ENCODE peak calls at places on chromosome 13, in nine cellular contexts. J, F, A, Z, D, U, N, S and C are unnamed samples.

GRCh38 chr13:72726721-72727416 is 560 bp downstream of the MZT1 start:
- DNase-seq in J (peak; percentile 76), F (peak; percentile 88), A (no peak), Z (peak; percentile 24), D (peak; percentile 4), U (no peak), N (peak; percentile 68), S (no peak), C (peak; percentile 31)

GRCh38 chr13:68813397-68813796 is 1294.2 kb upstream of the ATXN8OS start:
- DNase-seq in J (no peak), F (no peak), A (no peak), Z (no peak), D (no peak), U (no peak), N (no peak), S (no peak), C (no peak)

GRCh38 chr13:47332149-47332548 is 435.3 kb upstream of the HTR2A start:
- DNase-seq in J (no peak), F (no peak), A (no peak), Z (peak; percentile 47), D (no peak), U (peak; percentile 8), N (no peak), S (peak; percentile 35), C (no peak)

GRCh38 chr13:92769064-92769463 is 457.5 kb upstream of the GPC6 start:
- DNase-seq in J (peak; percentile 16), F (no peak), A (no peak), Z (no peak), D (no peak), U (peak; percentile 4), N (no peak), S (peak; percentile 1), C (no peak)

GRCh38 chr13:74061939-74062595 is 72.1 kb downstream of the KLF12 start:
- DNase-seq in J (no peak), F (no peak), A (no peak), Z (peak; percentile 63), D (no peak), U (peak; percentile 47), N (no peak), S (peak; percentile 71), C (no peak)

GRCh38 chr13:20332361-20333096 is 100.4 kb upstream of the GJB6 start:
- DNase-seq in J (peak; percentile 55), F (no peak), A (no peak), Z (peak; percentile 48), D (peak; percentile 45), U (no peak), N (no peak), S (peak; percentile 8), C (no peak)

GRCh38 chr13:99655351-99656091 is 154.2 kb downstream of the TM9SF2 start:
- DNase-seq in J (no peak), F (no peak), A (no peak), Z (peak; percentile 90), D (peak; percentile 73), U (peak; percentile 24), N (no peak), S (peak; percentile 74), C (no peak)

GRCh38 chr13:66559093-66559492 is 671.0 kb downstream of the PCDH9 start:
- DNase-seq in J (no peak), F (no peak), A (no peak), Z (peak; percentile 13), D (no peak), U (peak; percentile 72), N (no peak), S (no peak), C (no peak)

GRCh38 chr13:75705908-75706307 is 69.8 kb downstream of the LMO7 start:
- DNase-seq in J (no peak), F (no peak), A (no peak), Z (no peak), D (no peak), U (no peak), N (no peak), S (no peak), C (no peak)

GRCh38 chr13:25659091-25659502 is 287.3 kb downstream of the ATP8A2 start:
- DNase-seq in J (no peak), F (no peak), A (no peak), Z (peak; percentile 16), D (peak; percentile 31), U (no peak), N (no peak), S (no peak), C (no peak)

GRCh38 chr13:24506698-24507335 is 5.8 kb downstream of the PARP4 start:
- DNase-seq in J (no peak), F (no peak), A (no peak), Z (no peak), D (no peak), U (no peak), N (no peak), S (no peak), C (no peak)

GRCh38 chr13:46934749-46935148 is 37.9 kb upstream of the HTR2A start:
- DNase-seq in J (no peak), F (no peak), A (no peak), Z (no peak), D (peak; percentile 53), U (no peak), N (no peak), S (no peak), C (no peak)

GRCh38 chr13:75946746-75947397 is 310.7 kb downstream of the LMO7 start:
- DNase-seq in J (no peak), F (no peak), A (no peak), Z (no peak), D (no peak), U (no peak), N (no peak), S (no peak), C (peak; percentile 9)

GRCh38 chr13:51768378-51768921 is 35.5 kb downstream of the DHRS12 start:
- DNase-seq in J (no peak), F (no peak), A (no peak), Z (no peak), D (no peak), U (no peak), N (peak; percentile 47), S (no peak), C (no peak)

GRCh38 chr13:43136940-43137574 is 113.7 kb downstream of the DNAJC15 start:
- DNase-seq in J (no peak), F (no peak), A (no peak), Z (no peak), D (no peak), U (no peak), N (peak; percentile 55), S (peak; percentile 15), C (no peak)

GRCh38 chr13:95002968-95003813 is 290.8 kb upstream of the SOX21 start:
- DNase-seq in J (no peak), F (no peak), A (no peak), Z (no peak), D (no peak), U (no peak), N (peak; percentile 30), S (no peak), C (no peak)
- TF ChIP-seq CTCF in J (no peak), F (no peak), A (no peak), Z (no peak), D (no peak), U (no peak), N (no peak), S (no peak), C (no peak)

GRCh38 chr13:38180670-38181069 is 169.0 kb upstream of the UFM1 start:
- DNase-seq in J (no peak), F (no peak), A (no peak), Z (no peak), D (no peak), U (no peak), N (no peak), S (no peak), C (no peak)
- TF ChIP-seq CTCF in J (no peak), F (no peak), A (no peak), Z (no peak), D (no peak), U (no peak), N (no peak), S (no peak), C (no peak)

GRCh38 chr13:31052478-31052877 is 109.2 kb downstream of the HSPH1 start:
- DNase-seq in J (no peak), F (peak; percentile 56), A (no peak), Z (no peak), D (no peak), U (no peak), N (no peak), S (no peak), C (no peak)

GRCh38 chr13:31050486-31051400 is 111.0 kb downstream of the HSPH1 start:
- DNase-seq in J (peak; percentile 22), F (no peak), A (no peak), Z (no peak), D (no peak), U (peak; percentile 57), N (no peak), S (peak; percentile 35), C (no peak)

GRCh38 chr13:31053896-31054295 is 107.8 kb downstream of the HSPH1 start:
- DNase-seq in J (no peak), F (no peak), A (no peak), Z (no peak), D (no peak), U (no peak), N (no peak), S (no peak), C (no peak)

GRCh38 chr13:31053098-31053497 is 108.6 kb downstream of the HSPH1 start:
- DNase-seq in J (no peak), F (peak; percentile 59), A (no peak), Z (peak; percentile 59), D (peak; percentile 37), U (peak; percentile 37), N (no peak), S (peak; percentile 25), C (peak; percentile 42)

GRCh38 chr13:31051999-31052398 is 109.7 kb downstream of the HSPH1 start:
- DNase-seq in J (peak; percentile 19), F (peak; percentile 12), A (no peak), Z (no peak), D (no peak), U (peak; percentile 8), N (no peak), S (no peak), C (no peak)
- TF ChIP-seq CTCF in J (peak; percentile 31), F (no peak), A (no peak), Z (peak; percentile 9), D (no peak), U (no peak), N (no peak), S (peak; percentile 2), C (no peak)

GRCh38 chr13:34777914-34778303 is 164.2 kb upstream of the NBEA start:
- DNase-seq in J (no peak), F (no peak), A (no peak), Z (no peak), D (no peak), U (no peak), N (no peak), S (no peak), C (no peak)

GRCh38 chr13:34776390-34776981 is 165.6 kb upstream of the NBEA start:
- DNase-seq in J (no peak), F (no peak), A (no peak), Z (no peak), D (no peak), U (no peak), N (no peak), S (no peak), C (no peak)

GRCh38 chr13:34776984-34777913 is 164.8 kb upstream of the NBEA start:
- DNase-seq in J (no peak), F (no peak), A (no peak), Z (no peak), D (no peak), U (no peak), N (no peak), S (no peak), C (no peak)

DNA sequence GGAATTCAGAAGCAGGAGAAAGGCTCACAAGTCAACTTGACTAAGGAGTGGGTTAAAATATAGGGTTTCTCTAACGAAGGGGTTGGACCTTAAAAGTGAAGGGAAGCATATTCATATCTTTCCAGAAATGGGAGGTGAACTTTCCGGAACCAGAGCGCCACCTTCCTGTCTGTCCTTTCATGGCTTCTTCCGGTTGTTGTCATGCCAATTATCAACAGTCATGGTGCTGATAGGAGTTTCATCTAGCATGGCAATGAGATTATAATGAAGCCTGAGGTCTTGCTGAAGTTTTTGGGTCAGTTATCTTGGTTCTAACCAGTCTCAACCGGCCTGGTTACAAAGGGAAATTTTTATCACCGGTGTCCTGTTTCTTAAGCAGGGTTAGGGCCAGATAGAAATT is 162.9 kb upstream of the NBEA start:
- DNase-seq in J (peak; percentile 25), F (no peak), A (no peak), Z (no peak), D (no peak), U (no peak), N (no peak), S (no peak), C (no peak)
- TF ChIP-seq CTCF in J (peak; percentile 38), F (no peak), A (no peak), Z (no peak), D (no peak), U (no peak), N (no peak), S (no peak), C (no peak)